ENCODE peak calls at places on chromosomes 1 and 21, in eight cellular contexts. X, A, J, U, F, B, V and W are unnamed samples.

GRCh38 chr1:117572546-117572945 is 33.3 kb upstream of the TENT5C start:
- DNase-seq in X (no peak), A (no peak), J (no peak), U (no peak), F (no peak), B (no peak), V (no peak), W (peak; percentile 60)

GRCh38 chr1:154263465-154264332 is 8.7 kb upstream of the HAX1 start:
- DNase-seq in X (no peak), A (no peak), J (no peak), U (no peak), F (peak; percentile 80), B (no peak), V (no peak), W (no peak)

GRCh38 chr21:33383056-33383888 is 19.9 kb upstream of the IFNGR2 start:
- DNase-seq in X (peak; percentile 88), A (no peak), J (peak; percentile 81), U (peak; percentile 70), F (no peak), B (peak; percentile 74), V (peak; percentile 83), W (peak; percentile 64)

GRCh38 chr1:20377516-20378270 is 87.0 kb downstream of the VWA5B1 start:
- DNase-seq in X (no peak), A (no peak), J (no peak), U (no peak), F (no peak), B (no peak), V (no peak), W (no peak)

GRCh38 chr1:13828454-13829151 is 128.6 kb downstream of the PRDM2 start:
- DNase-seq in X (no peak), A (no peak), J (no peak), U (no peak), F (peak; percentile 79), B (no peak), V (peak; percentile 67), W (peak; percentile 88)

GRCh38 chr1:177077006-177077405 is 87.5 kb downstream of the ASTN1 start:
- DNase-seq in X (no peak), A (no peak), J (no peak), U (no peak), F (no peak), B (no peak), V (no peak), W (no peak)

GRCh38 chr1:203800001-203800400 is 4.6 kb downstream of the ZBED6 start:
- DNase-seq in X (no peak), A (no peak), J (no peak), U (no peak), F (no peak), B (no peak), V (no peak), W (no peak)

GRCh38 chr21:39062196-39062900 is 120.9 kb downstream of the PSMG1 start:
- DNase-seq in X (peak; percentile 29), A (peak; percentile 50), J (no peak), U (no peak), F (peak; percentile 10), B (no peak), V (no peak), W (no peak)

GRCh38 chr1:92817986-92818764 is 13.7 kb upstream of the RPL5 start:
- DNase-seq in X (no peak), A (no peak), J (no peak), U (peak; percentile 40), F (peak; percentile 71), B (no peak), V (peak; percentile 56), W (peak; percentile 28)